ENCODE peak calls at places on chromosomes 16 and 17, in four cellular contexts. O is Peyer's patch; C is activated T-helper 1 cell treated with Interleukin-2 at 50 U/mL for 16 hours; I is activated CD4-positive, alpha-beta T cell treated with anti-CD3 and anti-CD28 coated beads, Interleukin-2, amount 10 ng/mL, durations not matched to agents 7 days and 5 days. E is an unnamed sample.

GRCh38 chr16:87602005-87602790 is at the start of gene JPH3:
- DNase-seq in O (no peak), C (no peak), I (no peak), E (no peak)

GRCh38 chr17:74711058-74711824 is 1.5 kb downstream of the CD300LF start:
- DNase-seq in O (no peak), C (no peak), I (no peak), E (no peak)

GRCh38 chr16:85582177-85582888 is 30.8 kb upstream of the GSE1 start:
- DNase-seq in O (no peak), C (no peak), I (no peak), E (no peak)

GRCh38 chr16:75053791-75054555 is 55.1 kb downstream of the ZNRF1 start:
- DNase-seq in O (peak), C (no peak), I (no peak), E (peak)

GRCh38 chr17:8725881-8726280 is 18.8 kb downstream of the CCDC42 start:
- DNase-seq in O (no peak), C (no peak), I (no peak), E (no peak)

GRCh38 chr17:81460856-81461460 is 51.6 kb downstream of the ACTG1 start:
- DNase-seq in O (no peak), C (no peak), I (no peak), E (no peak)

GRCh38 chr16:48156790-48157209 is 1.0 kb upstream of the ABCC12 start:
- DNase-seq in O (peak), C (peak), I (peak), E (peak)

GRCh38 chr17:37212184-37212583 is 163.6 kb upstream of the C17orf78 start:
- DNase-seq in O (no peak), C (no peak), I (no peak), E (no peak)

GRCh38 chr16:88389191-88389590 is 6.4 kb downstream of the ZNF469 start:
- DNase-seq in O (no peak), C (no peak), I (no peak), E (no peak)

GRCh38 chr17:41894791-41895331 is 23.9 kb downstream of the ACLY start:
- DNase-seq in O (no peak), C (no peak), I (no peak), E (peak)

GRCh38 chr17:76087531-76087930 is 8.5 kb downstream of the ZACN start:
- DNase-seq in O (no peak), C (no peak), I (no peak), E (no peak)

GRCh38 chr16:28098959-28099945 is 35.7 kb upstream of the GSG1L start:
- DNase-seq in O (no peak), C (no peak), I (no peak), E (no peak)

GRCh38 chr17:3695723-3696411 is at the start of gene P2RX5:
- DNase-seq in O (peak), C (peak), I (peak), E (no peak)

GRCh38 chr17:81419333-81419885 is 24.2 kb downstream of the BAHCC1 start:
- DNase-seq in O (peak), C (no peak), I (no peak), E (peak)

GRCh38 chr17:2212328-2212981 is 91.1 kb downstream of the SMG6 start:
- DNase-seq in O (peak), C (no peak), I (no peak), E (no peak)

GRCh38 chr16:20676268-20676828 is 21.1 kb downstream of the ACSM1 start:
- DNase-seq in O (no peak), C (no peak), I (no peak), E (no peak)

GRCh38 chr16:46711106-46711769 is 21.8 kb downstream of the ORC6 start:
- DNase-seq in O (no peak), C (no peak), I (no peak), E (peak)

GRCh38 chr17:42103221-42103954 is 5.1 kb upstream of the ZNF385C start:
- DNase-seq in O (no peak), C (no peak), I (no peak), E (no peak)

GRCh38 chr17:81434079-81434478 is 38.8 kb downstream of the BAHCC1 start:
- DNase-seq in O (no peak), C (no peak), I (no peak), E (no peak)

GRCh38 chr16:87784812-87785211 is 19.0 kb upstream of the KLHDC4 start:
- DNase-seq in O (no peak), C (no peak), I (no peak), E (peak)

GRCh38 chr16:78487471-78487870 is 388.0 kb downstream of the WWOX start:
- DNase-seq in O (no peak), C (no peak), I (no peak), E (no peak)

GRCh38 chr17:81396278-81396721 is 1.0 kb downstream of the BAHCC1 start:
- DNase-seq in O (no peak), C (no peak), I (no peak), E (no peak)

GRCh38 chr16:76193851-76194620 is 83.2 kb upstream of the CNTNAP4 start:
- DNase-seq in O (no peak), C (no peak), I (no peak), E (no peak)

GRCh38 chr17:31393749-31394146 is 2.3 kb downstream of the RAB11FIP4 start:
- DNase-seq in O (peak), C (no peak), I (no peak), E (no peak)

GRCh38 chr16:1046271-1046955 is 26.1 kb upstream of the SSTR5 start:
- DNase-seq in O (no peak), C (no peak), I (no peak), E (no peak)

GRCh38 chr17:44708401-44709263 is at the start of gene DBF4B:
- DNase-seq in O (peak), C (peak), I (peak), E (peak)

GRCh38 chr16:31085371-31085770 is 3.4 kb downstream of the PRSS53 start:
- DNase-seq in O (no peak), C (no peak), I (no peak), E (no peak)

GRCh38 chr17:17141860-17142552 is 64.1 kb downstream of the PLD6 start:
- DNase-seq in O (no peak), C (peak), I (peak), E (peak)

GRCh38 chr17:19766421-19767270 is 18.5 kb upstream of the ALDH3A1 start:
- DNase-seq in O (peak), C (peak), I (peak), E (peak)

E was measured in right lobe of liver.